ENCODE peak calls at places on chromosomes 6 and 20, in ten cellular contexts. One of them, this sample, is unnamed.

GRCh38 chr6:104987218-104987617 is 30.3 kb downstream of the LIN28B start:
- DNase-seq in GM23248: no peak
- DNase-seq in CD8-positive, alpha-beta memory T cell: no peak
- DNase-seq in dorsolateral prefrontal cortex: no peak
- DNase-seq in colonic mucosa: no peak
- DNase-seq in heart right ventricle: no peak
- DNase-seq in right cardiac atrium: no peak
- DNase-seq in CD4-positive, alpha-beta memory T cell: no peak
- DNase-seq in body of pancreas: no peak
- DNase-seq in sigmoid colon: no peak
- DNase-seq in this sample: no peak

GRCh38 chr6:14758421-14759043 is 487.3 kb upstream of the JARID2 start:
- DNase-seq in GM23248: peak; percentile 48
- DNase-seq in CD8-positive, alpha-beta memory T cell: no peak
- DNase-seq in dorsolateral prefrontal cortex: no peak
- DNase-seq in colonic mucosa: peak; percentile 34
- DNase-seq in heart right ventricle: no peak
- DNase-seq in right cardiac atrium: no peak
- DNase-seq in CD4-positive, alpha-beta memory T cell: no peak
- DNase-seq in body of pancreas: no peak
- DNase-seq in sigmoid colon: no peak
- DNase-seq in this sample: no peak

GRCh38 chr20:31998246-31998645 is 12.0 kb upstream of the CCM2L start:
- DNase-seq in GM23248: no peak
- DNase-seq in CD8-positive, alpha-beta memory T cell: no peak
- DNase-seq in dorsolateral prefrontal cortex: no peak
- DNase-seq in colonic mucosa: no peak
- DNase-seq in heart right ventricle: no peak
- DNase-seq in right cardiac atrium: no peak
- DNase-seq in CD4-positive, alpha-beta memory T cell: no peak
- DNase-seq in body of pancreas: no peak
- DNase-seq in sigmoid colon: no peak
- DNase-seq in this sample: no peak

GRCh38 chr6:7998103-7998725 is 66.0 kb downstream of the BLOC1S5 start:
- DNase-seq in GM23248: peak; percentile 84
- DNase-seq in CD8-positive, alpha-beta memory T cell: no peak
- DNase-seq in dorsolateral prefrontal cortex: no peak
- DNase-seq in colonic mucosa: no peak
- DNase-seq in heart right ventricle: no peak
- DNase-seq in right cardiac atrium: no peak
- DNase-seq in CD4-positive, alpha-beta memory T cell: no peak
- DNase-seq in body of pancreas: no peak
- DNase-seq in sigmoid colon: no peak
- DNase-seq in this sample: no peak

GRCh38 chr6:3522561-3523287 is 65.9 kb upstream of the SLC22A23 start:
- DNase-seq in GM23248: peak; percentile 82
- DNase-seq in CD8-positive, alpha-beta memory T cell: no peak
- DNase-seq in dorsolateral prefrontal cortex: no peak
- DNase-seq in colonic mucosa: no peak
- DNase-seq in heart right ventricle: no peak
- DNase-seq in right cardiac atrium: no peak
- DNase-seq in CD4-positive, alpha-beta memory T cell: no peak
- DNase-seq in body of pancreas: no peak
- DNase-seq in sigmoid colon: no peak
- DNase-seq in this sample: no peak

GRCh38 chr20:62652051-62652893 is 10.0 kb downstream of the SLCO4A1 start:
- DNase-seq in GM23248: peak; percentile 99
- DNase-seq in CD8-positive, alpha-beta memory T cell: peak; percentile 77
- DNase-seq in dorsolateral prefrontal cortex: no peak
- DNase-seq in colonic mucosa: peak; percentile 94
- DNase-seq in heart right ventricle: peak; percentile 95
- DNase-seq in right cardiac atrium: peak; percentile 97
- DNase-seq in CD4-positive, alpha-beta memory T cell: peak; percentile 77
- DNase-seq in body of pancreas: peak; percentile 88
- DNase-seq in sigmoid colon: peak; percentile 98
- DNase-seq in this sample: peak; percentile 70

GRCh38 chr6:167341038-167341613 is 16.2 kb downstream of the TTLL2 start:
- DNase-seq in GM23248: no peak
- DNase-seq in CD8-positive, alpha-beta memory T cell: no peak
- DNase-seq in dorsolateral prefrontal cortex: no peak
- DNase-seq in colonic mucosa: no peak
- DNase-seq in heart right ventricle: no peak
- DNase-seq in right cardiac atrium: no peak
- DNase-seq in CD4-positive, alpha-beta memory T cell: no peak
- DNase-seq in body of pancreas: no peak
- DNase-seq in sigmoid colon: no peak
- DNase-seq in this sample: no peak

GRCh38 chr6:38420207-38420606 is 219.5 kb downstream of the BTBD9 start:
- DNase-seq in GM23248: peak; percentile 35
- DNase-seq in CD8-positive, alpha-beta memory T cell: no peak
- DNase-seq in dorsolateral prefrontal cortex: no peak
- DNase-seq in colonic mucosa: no peak
- DNase-seq in heart right ventricle: no peak
- DNase-seq in right cardiac atrium: no peak
- DNase-seq in CD4-positive, alpha-beta memory T cell: no peak
- DNase-seq in body of pancreas: no peak
- DNase-seq in sigmoid colon: no peak
- DNase-seq in this sample: no peak

GRCh38 chr20:60085551-60086132 is 127.4 kb downstream of the CDH26 start:
- DNase-seq in GM23248: no peak
- DNase-seq in CD8-positive, alpha-beta memory T cell: no peak
- DNase-seq in dorsolateral prefrontal cortex: no peak
- DNase-seq in colonic mucosa: no peak
- DNase-seq in heart right ventricle: no peak
- DNase-seq in right cardiac atrium: no peak
- DNase-seq in CD4-positive, alpha-beta memory T cell: no peak
- DNase-seq in body of pancreas: no peak
- DNase-seq in sigmoid colon: no peak
- DNase-seq in this sample: no peak

GRCh38 chr6:15882345-15882744 is 219.5 kb upstream of the DTNBP1 start:
- DNase-seq in GM23248: no peak
- DNase-seq in CD8-positive, alpha-beta memory T cell: no peak
- DNase-seq in dorsolateral prefrontal cortex: no peak
- DNase-seq in colonic mucosa: no peak
- DNase-seq in heart right ventricle: no peak
- DNase-seq in right cardiac atrium: no peak
- DNase-seq in CD4-positive, alpha-beta memory T cell: no peak
- DNase-seq in body of pancreas: no peak
- DNase-seq in sigmoid colon: no peak
- DNase-seq in this sample: no peak

GRCh38 chr20:63162206-63162770 is 53.6 kb downstream of the YTHDF1 start:
- DNase-seq in GM23248: no peak
- DNase-seq in CD8-positive, alpha-beta memory T cell: no peak
- DNase-seq in dorsolateral prefrontal cortex: no peak
- DNase-seq in colonic mucosa: no peak
- DNase-seq in heart right ventricle: no peak
- DNase-seq in right cardiac atrium: peak; percentile 0
- DNase-seq in CD4-positive, alpha-beta memory T cell: no peak
- DNase-seq in body of pancreas: no peak
- DNase-seq in sigmoid colon: no peak
- DNase-seq in this sample: no peak

GRCh38 chr6:118558811-118559217 is 10.7 kb downstream of the PLN start:
- DNase-seq in GM23248: no peak
- DNase-seq in CD8-positive, alpha-beta memory T cell: peak; percentile 76
- DNase-seq in dorsolateral prefrontal cortex: no peak
- DNase-seq in colonic mucosa: no peak
- DNase-seq in heart right ventricle: no peak
- DNase-seq in right cardiac atrium: no peak
- DNase-seq in CD4-positive, alpha-beta memory T cell: peak; percentile 64
- DNase-seq in body of pancreas: no peak
- DNase-seq in sigmoid colon: no peak
- DNase-seq in this sample: no peak

DNA sequence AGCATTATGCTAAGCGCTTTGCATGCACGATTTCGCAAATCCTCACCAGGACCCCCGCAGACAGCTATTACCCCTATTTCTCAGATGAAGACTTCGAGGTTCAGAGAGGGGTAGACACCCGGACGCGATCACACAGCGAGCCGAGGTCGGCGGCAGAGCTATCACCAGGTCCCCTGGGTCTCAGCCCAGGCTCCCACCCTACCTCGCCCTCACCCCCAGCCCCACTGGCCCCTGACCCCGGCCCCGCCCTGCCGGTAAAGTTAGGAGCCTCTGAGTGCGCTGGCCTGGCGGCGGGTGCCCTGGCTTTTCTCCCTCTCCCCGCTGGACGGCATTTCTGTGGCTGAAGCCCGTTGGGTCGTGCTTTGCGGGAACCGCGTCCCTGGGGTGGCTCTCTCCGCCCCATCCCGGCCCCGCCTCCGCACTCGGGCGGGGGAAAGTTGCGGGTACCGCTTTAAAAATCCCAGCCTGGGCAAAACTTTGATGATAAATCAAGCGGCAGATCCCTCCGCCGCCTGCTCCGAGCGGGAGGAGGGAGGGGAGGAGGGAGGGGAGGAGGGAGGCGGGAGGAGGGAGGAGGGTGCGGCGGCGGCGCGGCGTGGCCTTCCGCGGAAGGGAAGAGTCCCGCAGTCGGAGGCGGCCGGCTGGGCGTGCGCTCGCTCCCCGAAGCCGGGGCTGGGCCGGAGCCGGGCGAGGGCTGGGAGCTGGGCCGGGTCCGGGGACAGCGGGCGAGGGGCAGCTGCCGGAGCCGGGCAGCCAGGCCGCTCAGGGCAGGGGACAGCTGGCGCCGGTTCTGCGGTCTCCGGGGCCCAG is at the start of gene VSTM2L:
- DNase-seq in GM23248: peak; percentile 80
- DNase-seq in CD8-positive, alpha-beta memory T cell: no peak
- DNase-seq in dorsolateral prefrontal cortex: no peak
- DNase-seq in colonic mucosa: no peak
- DNase-seq in heart right ventricle: no peak
- DNase-seq in right cardiac atrium: peak; percentile 69
- DNase-seq in CD4-positive, alpha-beta memory T cell: no peak
- DNase-seq in body of pancreas: no peak
- DNase-seq in sigmoid colon: peak; percentile 78
- DNase-seq in this sample: no peak
- H3K27ac ChIP-seq in GM23248: no peak within 1 kb of the TSS
- H3K27ac ChIP-seq in CD8-positive, alpha-beta memory T cell: no peak within 1 kb of the TSS
- H3K27ac ChIP-seq in dorsolateral prefrontal cortex: peak within 1 kb of the TSS; percentile 69
- H3K27ac ChIP-seq in colonic mucosa: no peak within 1 kb of the TSS
- H3K27ac ChIP-seq in heart right ventricle: no peak within 1 kb of the TSS
- H3K27ac ChIP-seq in right cardiac atrium: peak within 1 kb of the TSS; percentile 45
- H3K27ac ChIP-seq in CD4-positive, alpha-beta memory T cell: no peak within 1 kb of the TSS
- H3K27ac ChIP-seq in body of pancreas: no peak within 1 kb of the TSS
- H3K27ac ChIP-seq in sigmoid colon: no peak within 1 kb of the TSS
- H3K27ac ChIP-seq in this sample: no peak within 1 kb of the TSS

GRCh38 chr6:150143521-150144293 is 863 bp downstream of the PPP1R14C start:
- DNase-seq in GM23248: peak; percentile 56
- DNase-seq in CD8-positive, alpha-beta memory T cell: no peak
- DNase-seq in dorsolateral prefrontal cortex: no peak
- DNase-seq in colonic mucosa: no peak
- DNase-seq in heart right ventricle: peak; percentile 6
- DNase-seq in right cardiac atrium: peak; percentile 52
- DNase-seq in CD4-positive, alpha-beta memory T cell: no peak
- DNase-seq in body of pancreas: no peak
- DNase-seq in sigmoid colon: no peak
- DNase-seq in this sample: no peak
- H3K27me3 ChIP-seq in GM23248: no peaks in the 10 kb centered on the region
- H3K27me3 ChIP-seq in CD8-positive, alpha-beta memory T cell: peaks cover 22% of the 10 kb centered on the region
- H3K27me3 ChIP-seq in dorsolateral prefrontal cortex: peaks cover 17% of the 10 kb centered on the region
- H3K27me3 ChIP-seq in colonic mucosa: peaks cover 12% of the 10 kb centered on the region
- H3K27me3 ChIP-seq in heart right ventricle: peaks cover 80% of the 10 kb centered on the region
- H3K27me3 ChIP-seq in right cardiac atrium: no peaks in the 10 kb centered on the region
- H3K27me3 ChIP-seq in CD4-positive, alpha-beta memory T cell: peaks cover 6% of the 10 kb centered on the region
- H3K27me3 ChIP-seq in body of pancreas: no peaks in the 10 kb centered on the region
- H3K27me3 ChIP-seq in sigmoid colon: peaks cover 68% of the 10 kb centered on the region
- H3K27me3 ChIP-seq in this sample: peaks cover 7% of the 10 kb centered on the region

GRCh38 chr20:5657190-5657872 is 92.9 kb upstream of the SHLD1 start:
- DNase-seq in GM23248: peak; percentile 97
- DNase-seq in CD8-positive, alpha-beta memory T cell: no peak
- DNase-seq in dorsolateral prefrontal cortex: no peak
- DNase-seq in colonic mucosa: peak; percentile 47
- DNase-seq in heart right ventricle: peak; percentile 46
- DNase-seq in right cardiac atrium: peak; percentile 76
- DNase-seq in CD4-positive, alpha-beta memory T cell: no peak
- DNase-seq in body of pancreas: no peak
- DNase-seq in sigmoid colon: peak; percentile 87
- DNase-seq in this sample: no peak
- H3K27ac ChIP-seq in GM23248: peak overlapping the region; percentile 87
- H3K27ac ChIP-seq in CD8-positive, alpha-beta memory T cell: no peak overlapping the region
- H3K27ac ChIP-seq in dorsolateral prefrontal cortex: peak overlapping the region; percentile 44
- H3K27ac ChIP-seq in colonic mucosa: peak overlapping the region; percentile 42
- H3K27ac ChIP-seq in heart right ventricle: peak overlapping the region; percentile 68
- H3K27ac ChIP-seq in right cardiac atrium: peak overlapping the region; percentile 86
- H3K27ac ChIP-seq in CD4-positive, alpha-beta memory T cell: no peak overlapping the region
- H3K27ac ChIP-seq in body of pancreas: peak overlapping the region; percentile 62
- H3K27ac ChIP-seq in sigmoid colon: peak overlapping the region; percentile 90
- H3K27ac ChIP-seq in this sample: no peak overlapping the region

GRCh38 chr20:36374995-36375394 is 68.9 kb downstream of the DLGAP4 start:
- DNase-seq in GM23248: no peak
- DNase-seq in CD8-positive, alpha-beta memory T cell: no peak
- DNase-seq in dorsolateral prefrontal cortex: no peak
- DNase-seq in colonic mucosa: no peak
- DNase-seq in heart right ventricle: no peak
- DNase-seq in right cardiac atrium: no peak
- DNase-seq in CD4-positive, alpha-beta memory T cell: no peak
- DNase-seq in body of pancreas: no peak
- DNase-seq in sigmoid colon: no peak
- DNase-seq in this sample: no peak
- H3K27me3 ChIP-seq in GM23248: peaks cover 51% of the 10 kb centered on the region
- H3K27me3 ChIP-seq in CD8-positive, alpha-beta memory T cell: peaks cover 4% of the 10 kb centered on the region
- H3K27me3 ChIP-seq in dorsolateral prefrontal cortex: no peaks in the 10 kb centered on the region
- H3K27me3 ChIP-seq in colonic mucosa: no peaks in the 10 kb centered on the region
- H3K27me3 ChIP-seq in heart right ventricle: peaks cover 49% of the 10 kb centered on the region
- H3K27me3 ChIP-seq in right cardiac atrium: no peaks in the 10 kb centered on the region
- H3K27me3 ChIP-seq in CD4-positive, alpha-beta memory T cell: no peaks in the 10 kb centered on the region
- H3K27me3 ChIP-seq in body of pancreas: no peaks in the 10 kb centered on the region
- H3K27me3 ChIP-seq in sigmoid colon: peaks cover 17% of the 10 kb centered on the region
- H3K27me3 ChIP-seq in this sample: no peaks in the 10 kb centered on the region

GRCh38 chr6:84227044-84227433 is 404 bp downstream of the CEP162 start:
- DNase-seq in GM23248: peak; percentile 30
- DNase-seq in CD8-positive, alpha-beta memory T cell: no peak
- DNase-seq in dorsolateral prefrontal cortex: no peak
- DNase-seq in colonic mucosa: no peak
- DNase-seq in heart right ventricle: no peak
- DNase-seq in right cardiac atrium: no peak
- DNase-seq in CD4-positive, alpha-beta memory T cell: peak; percentile 5
- DNase-seq in body of pancreas: no peak
- DNase-seq in sigmoid colon: peak; percentile 52
- DNase-seq in this sample: no peak

GRCh38 chr6:84224251-84224650 is 3.2 kb downstream of the CEP162 start:
- DNase-seq in GM23248: peak; percentile 8
- DNase-seq in CD8-positive, alpha-beta memory T cell: no peak
- DNase-seq in dorsolateral prefrontal cortex: no peak
- DNase-seq in colonic mucosa: no peak
- DNase-seq in heart right ventricle: no peak
- DNase-seq in right cardiac atrium: no peak
- DNase-seq in CD4-positive, alpha-beta memory T cell: no peak
- DNase-seq in body of pancreas: no peak
- DNase-seq in sigmoid colon: no peak
- DNase-seq in this sample: no peak

GRCh38 chr6:84222426-84222825 is 5.0 kb downstream of the CEP162 start:
- DNase-seq in GM23248: no peak
- DNase-seq in CD8-positive, alpha-beta memory T cell: no peak
- DNase-seq in dorsolateral prefrontal cortex: no peak
- DNase-seq in colonic mucosa: no peak
- DNase-seq in heart right ventricle: no peak
- DNase-seq in right cardiac atrium: no peak
- DNase-seq in CD4-positive, alpha-beta memory T cell: no peak
- DNase-seq in body of pancreas: no peak
- DNase-seq in sigmoid colon: no peak
- DNase-seq in this sample: no peak

GRCh38 chr6:84227434-84228197 is at the start of gene CEP162:
- DNase-seq in GM23248: peak; percentile 95
- DNase-seq in CD8-positive, alpha-beta memory T cell: peak; percentile 93
- DNase-seq in dorsolateral prefrontal cortex: peak; percentile 95
- DNase-seq in colonic mucosa: peak; percentile 96
- DNase-seq in heart right ventricle: peak; percentile 92
- DNase-seq in right cardiac atrium: peak; percentile 98
- DNase-seq in CD4-positive, alpha-beta memory T cell: peak; percentile 93
- DNase-seq in body of pancreas: peak; percentile 91
- DNase-seq in sigmoid colon: peak; percentile 96
- DNase-seq in this sample: peak; percentile 92

GRCh38 chr6:84228198-84228543 is 728 bp upstream of the CEP162 start:
- DNase-seq in GM23248: no peak
- DNase-seq in CD8-positive, alpha-beta memory T cell: no peak
- DNase-seq in dorsolateral prefrontal cortex: no peak
- DNase-seq in colonic mucosa: no peak
- DNase-seq in heart right ventricle: no peak
- DNase-seq in right cardiac atrium: no peak
- DNase-seq in CD4-positive, alpha-beta memory T cell: no peak
- DNase-seq in body of pancreas: no peak
- DNase-seq in sigmoid colon: no peak
- DNase-seq in this sample: no peak
- H3K27ac ChIP-seq in GM23248: no peak overlapping the region
- H3K27ac ChIP-seq in CD8-positive, alpha-beta memory T cell: peak overlapping the region; percentile 70
- H3K27ac ChIP-seq in dorsolateral prefrontal cortex: peak overlapping the region; percentile 97
- H3K27ac ChIP-seq in colonic mucosa: peak overlapping the region; percentile 64
- H3K27ac ChIP-seq in heart right ventricle: peak overlapping the region; percentile 78
- H3K27ac ChIP-seq in right cardiac atrium: no peak overlapping the region
- H3K27ac ChIP-seq in CD4-positive, alpha-beta memory T cell: peak overlapping the region; percentile 69
- H3K27ac ChIP-seq in body of pancreas: peak overlapping the region; percentile 90
- H3K27ac ChIP-seq in sigmoid colon: peak overlapping the region; percentile 92
- H3K27ac ChIP-seq in this sample: peak overlapping the region; percentile 76

This sample was measured in naive thymus-derived CD4-positive, alpha-beta T cell.